ENCODE peak calls at places on chromosomes 5 and 9, in seven cellular contexts. P is CD8-positive, alpha-beta memory T cell; H is IMR-90; F is spleen; I is stomach; L is OCI-LY7; D is cardiac muscle cell. X is an unnamed sample.
A peak's percentile ranks its signal among the peaks of the same experiment; 100 is the strongest.

GRCh38 chr5:142810891-142811290 is 40.7 kb downstream of the ARHGAP26 start:
- DNase-seq in P (no peak), H (no peak), F (no peak), I (no peak), L (no peak), D (no peak), X (peak; percentile 45)

GRCh38 chr5:60633336-60633735 is 66.6 kb downstream of the DEPDC1B start:
- DNase-seq in P (no peak), H (peak; percentile 87), F (no peak), I (no peak), L (no peak), D (no peak), X (peak; percentile 90)

GRCh38 chr5:66818304-66818934 is 222.2 kb downstream of the MAST4 start:
- DNase-seq in P (no peak), H (no peak), F (no peak), I (no peak), L (no peak), D (no peak), X (no peak)

GRCh38 chr9:95511232-95511951 is 5.4 kb downstream of the PTCH1 start:
- DNase-seq in P (peak; percentile 46), H (peak; percentile 70), F (peak; percentile 90), I (peak; percentile 50), L (peak; percentile 66), D (peak; percentile 84), X (peak; percentile 67)

GRCh38 chr9:15157371-15157770 is 149.6 kb downstream of the TTC39B start:
- DNase-seq in P (no peak), H (no peak), F (no peak), I (no peak), L (no peak), D (no peak), X (peak; percentile 92)

GRCh38 chr9:97696823-97697601 is at the start of gene XPA:
- DNase-seq in P (peak; percentile 97), H (peak; percentile 89), F (peak; percentile 100), I (peak; percentile 98), L (peak; percentile 96), D (peak; percentile 98), X (peak; percentile 94)

GRCh38 chr9:106277931-106278330 is 583.6 kb downstream of the TMEM38B start:
- DNase-seq in P (no peak), H (no peak), F (no peak), I (no peak), L (no peak), D (no peak), X (no peak)

GRCh38 chr9:35756743-35757526 is 2.9 kb upstream of the MSMP start:
- DNase-seq in P (peak; percentile 43), H (no peak), F (peak; percentile 95), I (peak; percentile 74), L (peak; percentile 91), D (peak; percentile 64), X (no peak)

GRCh38 chr5:157485811-157486739 is 26.1 kb downstream of the NIPAL4 start:
- DNase-seq in P (no peak), H (no peak), F (peak; percentile 88), I (no peak), L (peak; percentile 87), D (no peak), X (no peak)

GRCh38 chr5:71887680-71888079 is 168.6 kb downstream of the CARTPT start:
- DNase-seq in P (no peak), H (peak; percentile 94), F (no peak), I (no peak), L (peak; percentile 90), D (peak; percentile 49), X (no peak)

GRCh38 chr9:84403288-84403687 is 62.7 kb upstream of the SLC28A3 start:
- DNase-seq in P (no peak), H (no peak), F (no peak), I (no peak), L (no peak), D (no peak), X (no peak)

GRCh38 chr5:51389582-51390463 is 6.6 kb downstream of the ISL1 start:
- DNase-seq in P (no peak), H (no peak), F (no peak), I (no peak), L (no peak), D (peak; percentile 47), X (no peak)

GRCh38 chr5:40446910-40447309 is 232.8 kb upstream of the PTGER4 start:
- DNase-seq in P (no peak), H (peak; percentile 92), F (no peak), I (no peak), L (no peak), D (no peak), X (peak; percentile 64)

GRCh38 chr5:103894882-103895281 is 332.3 kb upstream of the NUDT12 start:
- DNase-seq in P (no peak), H (no peak), F (no peak), I (no peak), L (no peak), D (peak; percentile 25), X (peak; percentile 2)

GRCh38 chr9:88464851-88465250 is 70.1 kb upstream of the NXNL2 start:
- DNase-seq in P (no peak), H (peak; percentile 25), F (no peak), I (no peak), L (no peak), D (no peak), X (no peak)

GRCh38 chr9:20065076-20065475 is 276.2 kb upstream of the SLC24A2 start:
- DNase-seq in P (no peak), H (no peak), F (no peak), I (no peak), L (peak; percentile 8), D (no peak), X (no peak)

GRCh38 chr5:122907238-122907637 is 61.8 kb downstream of the SNX24 start:
- DNase-seq in P (no peak), H (peak; percentile 14), F (no peak), I (no peak), L (no peak), D (no peak), X (no peak)

GRCh38 chr9:13478235-13478634 is 198.7 kb upstream of the MPDZ start:
- DNase-seq in P (no peak), H (peak; percentile 6), F (no peak), I (no peak), L (no peak), D (no peak), X (no peak)

GRCh38 chr5:179405054-179405416 is 59.8 kb upstream of the ADAMTS2 start:
- DNase-seq in P (no peak), H (no peak), F (no peak), I (no peak), L (no peak), D (no peak), X (no peak)

GRCh38 chr9:133786936-133787748 is 49.0 kb upstream of the SARDH start:
- DNase-seq in P (no peak), H (no peak), F (no peak), I (no peak), L (no peak), D (no peak), X (no peak)

GRCh38 chr9:133788045-133788818 is 50.1 kb upstream of the SARDH start:
- DNase-seq in P (no peak), H (no peak), F (no peak), I (no peak), L (no peak), D (no peak), X (no peak)

GRCh38 chr9:133786371-133786753 is 48.2 kb upstream of the SARDH start:
- DNase-seq in P (no peak), H (no peak), F (peak; percentile 88), I (no peak), L (peak; percentile 70), D (no peak), X (no peak)

GRCh38 chr9:133788819-133789733 is 50.9 kb upstream of the SARDH start:
- DNase-seq in P (no peak), H (no peak), F (peak; percentile 84), I (peak; percentile 80), L (no peak), D (no peak), X (no peak)

GRCh38 chr9:133787749-133788015 is 49.5 kb upstream of the SARDH start:
- DNase-seq in P (no peak), H (no peak), F (peak; percentile 92), I (peak; percentile 63), L (peak; percentile 64), D (peak; percentile 44), X (peak; percentile 15)
- H3K36me3 ChIP-seq in P (no peaks in the 10 kb centered on the region), H (peaks cover 42% of the 10 kb centered on the region), F (no peaks in the 10 kb centered on the region), I (peaks cover 14% of the 10 kb centered on the region), L (peaks cover 5% of the 10 kb centered on the region), D (peaks cover 3% of the 10 kb centered on the region), X (no peaks in the 10 kb centered on the region)

GRCh38 chr5:173325091-173325698 is 3.0 kb downstream of the STC2 start:
- DNase-seq in P (no peak), H (no peak), F (peak; percentile 32), I (no peak), L (no peak), D (no peak), X (no peak)
- H3K4me3 ChIP-seq in P (no peak overlapping the region), H (peak overlapping the region; percentile 89), F (peak overlapping the region; percentile 39), I (no peak overlapping the region), L (no peak overlapping the region), D (no peak overlapping the region), X (peak overlapping the region; percentile 93)

GRCh38 chr9:5631021-5631420 is 2.1 kb downstream of the RIC1 start:
- DNase-seq in P (no peak), H (no peak), F (no peak), I (no peak), L (no peak), D (no peak), X (no peak)

GRCh38 chr9:5629312-5630037 is 568 bp downstream of the RIC1 start:
- DNase-seq in P (no peak), H (no peak), F (no peak), I (peak; percentile 55), L (peak; percentile 75), D (peak; percentile 53), X (peak; percentile 21)

GRCh38 chr9:5628183-5628529 is 751 bp upstream of the RIC1 start:
- DNase-seq in P (no peak), H (no peak), F (no peak), I (no peak), L (no peak), D (no peak), X (no peak)

GRCh38 chr9:5628530-5629311 is at the start of gene RIC1:
- DNase-seq in P (peak; percentile 85), H (peak; percentile 89), F (peak; percentile 98), I (peak; percentile 91), L (peak; percentile 91), D (peak; percentile 92), X (peak; percentile 79)

GRCh38 chr9:5630038-5630507 is 1.2 kb downstream of the RIC1 start:
- DNase-seq in P (no peak), H (no peak), F (no peak), I (no peak), L (peak; percentile 56), D (peak; percentile 33), X (no peak)
- H3K9me3 ChIP-seq in P (no peaks in the 10 kb centered on the region), H (peaks cover 3% of the 10 kb centered on the region), F (peaks cover under 1% of the 10 kb centered on the region), I (peaks cover under 1% of the 10 kb centered on the region), L (peaks cover 18% of the 10 kb centered on the region), D (no peaks in the 10 kb centered on the region), X (no peaks in the 10 kb centered on the region)

GRCh38 chr5:155254399-155254798 is 240.8 kb downstream of the KIF4B start:
- DNase-seq in P (no peak), H (no peak), F (no peak), I (no peak), L (no peak), D (no peak), X (no peak)

GRCh38 chr5:155258139-155258538 is 244.6 kb downstream of the KIF4B start:
- DNase-seq in P (no peak), H (no peak), F (no peak), I (no peak), L (no peak), D (no peak), X (peak; percentile 23)

GRCh38 chr5:155250601-155251000 is 237.0 kb downstream of the KIF4B start:
- DNase-seq in P (no peak), H (no peak), F (no peak), I (no peak), L (no peak), D (no peak), X (no peak)

GRCh38 chr5:155252717-155253116 is 239.2 kb downstream of the KIF4B start:
- DNase-seq in P (no peak), H (no peak), F (no peak), I (no peak), L (no peak), D (no peak), X (no peak)
- H3K36me3 ChIP-seq in P (no peaks in the 10 kb centered on the region), H (no peaks in the 10 kb centered on the region), F (no peaks in the 10 kb centered on the region), I (no peaks in the 10 kb centered on the region), L (no peaks in the 10 kb centered on the region), D (no peaks in the 10 kb centered on the region), X (no peaks in the 10 kb centered on the region)

X was measured in MG63.